ENCODE peak calls at places on chromosome 12, in six cellular contexts. G is aorta; X is GM23338; Q is pancreas; F is kidney; D is CD8-positive, alpha-beta memory T cell. M is an unnamed sample. For H3K4me1, the result is how much of the 10 kb centered on the place peaks cover.

GRCh38 chr12:125351788-125352187 is 286.6 kb downstream of the AACS start:
- DNase-seq in D (no peak), F (no peak), G (no peak), X (peak), Q (no peak), M (no peak)

GRCh38 chr12:82517027-82517426 is 158.7 kb downstream of the METTL25 start:
- DNase-seq in G (no peak), F (no peak), X (peak), D (no peak), Q (no peak), M (no peak)

GRCh38 chr12:30996255-30996654 is 69.7 kb downstream of the TSPAN11 start:
- DNase-seq in D (no peak), X (no peak), G (no peak), F (no peak), Q (no peak), M (no peak)

GRCh38 chr12:4909734-4910501 is at the start of gene KCNA1:
- DNase-seq in Q (peak), D (no peak), X (peak), G (no peak), F (peak), M (no peak)

GRCh38 chr12:65948320-65949008 is 124.2 kb downstream of the HMGA2 start:
- DNase-seq in G (peak), X (no peak), Q (peak), F (peak), D (no peak), M (no peak)

GRCh38 chr12:123952037-123952436 is 20.6 kb downstream of the CCDC92 start:
- DNase-seq in G (no peak), X (no peak), D (no peak), Q (no peak), F (no peak), M (no peak)

GRCh38 chr12:106459124-106459523 is 101.6 kb downstream of the POLR3B start:
- DNase-seq in F (no peak), X (no peak), D (no peak), Q (no peak), G (no peak), M (no peak)

GRCh38 chr12:84599539-84599938 is 313.1 kb downstream of the SLC6A15 start:
- DNase-seq in F (no peak), D (no peak), Q (no peak), X (peak), G (no peak), M (no peak)

GRCh38 chr12:107485731-107486130 is 199.9 kb upstream of the PWP1 start:
- DNase-seq in F (no peak), Q (no peak), X (no peak), G (no peak), D (no peak), M (no peak)

GRCh38 chr12:67469666-67470065 is 178.9 kb upstream of the DYRK2 start:
- DNase-seq in D (no peak), Q (no peak), X (peak), G (no peak), F (no peak), M (no peak)

GRCh38 chr12:124975276-124975675 is 13.7 kb downstream of the DHX37 start:
- DNase-seq in F (no peak), G (no peak), D (no peak), X (no peak), Q (no peak), M (no peak)

GRCh38 chr12:44584625-44585024 is 291.5 kb downstream of the NELL2 start:
- DNase-seq in X (peak), F (no peak), G (no peak), D (no peak), Q (no peak), M (no peak)

GRCh38 chr12:55932546-55932919 is 1.6 kb downstream of the DGKA start:
- DNase-seq in G (no peak), X (no peak), D (peak), Q (no peak), F (no peak), M (peak)

GRCh38 chr12:68823711-68824110 is 15.7 kb downstream of the MDM2 start:
- DNase-seq in X (no peak), F (no peak), G (no peak), D (no peak), Q (no peak), M (no peak)

GRCh38 chr12:116980083-116980482 is 69.3 kb downstream of the FBXW8 start:
- DNase-seq in Q (no peak), D (no peak), G (no peak), X (no peak), F (no peak), M (no peak)

GRCh38 chr12:82524020-82524419 is 162.7 kb upstream of the TMTC2 start:
- DNase-seq in Q (no peak), F (no peak), X (no peak), D (no peak), G (no peak), M (no peak)

GRCh38 chr12:122813310-122813713 is 21.9 kb upstream of the HIP1R start:
- DNase-seq in F (no peak), G (no peak), D (no peak), Q (no peak), X (no peak), M (no peak)

GRCh38 chr12:75850751-75851462 is 180.7 kb downstream of the PHLDA1 start:
- DNase-seq in G (no peak), D (no peak), Q (no peak), F (no peak), X (no peak), M (no peak)

GRCh38 chr12:131043401-131043871 is 89.7 kb downstream of the ADGRD1 start:
- DNase-seq in F (peak), G (no peak), Q (no peak), D (no peak), X (no peak), M (no peak)

GRCh38 chr12:67270622-67271021 is 1.5 kb downstream of the CAND1 start:
- DNase-seq in X (no peak), F (no peak), G (no peak), Q (no peak), D (no peak), M (no peak)

GRCh38 chr12:69298947-69299346 is 49.2 kb upstream of the LYZ start:
- DNase-seq in G (no peak), D (no peak), Q (no peak), F (no peak), X (no peak), M (no peak)

GRCh38 chr12:119167904-119168303 is 10.8 kb upstream of the HSPB8 start:
- DNase-seq in X (no peak), Q (no peak), G (no peak), D (no peak), F (no peak), M (no peak)

GRCh38 chr12:10966314-10966713 is 20.4 kb downstream of the TAS2R50 start:
- DNase-seq in D (no peak), Q (no peak), X (no peak), F (no peak), G (no peak), M (no peak)

GRCh38 chr12:1665366-1665765 is 25.5 kb upstream of the ADIPOR2 start:
- DNase-seq in Q (no peak), F (no peak), D (no peak), G (no peak), X (no peak), M (no peak)
- H3K4me1 ChIP-seq in Q (under half), F (under half), D (under half), G (under half), X (under half), M (under half)

DNA sequence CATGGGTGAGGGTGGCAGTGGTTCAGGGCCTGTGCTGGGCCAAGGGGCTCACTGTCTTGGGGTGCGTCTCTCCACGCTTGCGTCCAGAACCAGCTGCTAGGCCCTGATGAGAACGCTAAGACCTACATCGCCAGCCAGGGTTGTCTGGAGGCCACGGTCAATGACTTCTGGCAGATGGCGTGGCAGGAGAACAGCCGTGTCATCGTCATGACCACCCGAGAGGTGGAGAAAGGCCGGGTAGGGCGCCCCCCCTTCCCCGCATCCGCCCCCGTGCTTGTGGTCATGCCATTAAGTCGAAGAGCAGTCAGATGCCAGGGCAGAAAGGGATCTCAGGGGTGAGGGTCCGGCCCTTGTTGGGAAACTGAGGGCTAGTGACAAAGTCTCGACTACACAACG is 5.2 kb downstream of the PTPN6 start:
- DNase-seq in Q (no peak), G (peak), X (no peak), D (peak), F (no peak), M (no peak)
- H3K4me3 ChIP-seq in Q (no peak), G (no peak), X (no peak), D (no peak), F (no peak), M (no peak)

DNA sequence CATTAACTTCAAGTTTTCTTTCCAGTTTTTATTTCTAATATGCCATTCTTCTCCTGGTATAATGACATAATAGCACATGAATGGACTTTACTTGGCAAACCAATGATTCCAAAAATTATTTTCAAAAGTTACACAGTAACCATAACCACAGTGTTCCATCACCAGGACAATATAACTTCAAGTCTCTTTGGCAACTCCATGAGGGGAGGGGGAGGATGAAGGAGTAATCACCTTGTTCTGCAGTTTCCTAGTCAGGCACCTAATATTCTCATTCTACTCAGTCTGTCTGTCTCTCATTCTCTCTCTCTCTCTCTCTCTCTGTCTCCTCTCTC is 66.6 kb downstream of the BTG1 start:
- DNase-seq in G (no peak), Q (no peak), F (no peak), D (no peak), X (no peak), M (no peak)
- H3K4me1 ChIP-seq in G (under half), Q (under half), F (under half), D (half or more), X (under half), M (under half)

DNA sequence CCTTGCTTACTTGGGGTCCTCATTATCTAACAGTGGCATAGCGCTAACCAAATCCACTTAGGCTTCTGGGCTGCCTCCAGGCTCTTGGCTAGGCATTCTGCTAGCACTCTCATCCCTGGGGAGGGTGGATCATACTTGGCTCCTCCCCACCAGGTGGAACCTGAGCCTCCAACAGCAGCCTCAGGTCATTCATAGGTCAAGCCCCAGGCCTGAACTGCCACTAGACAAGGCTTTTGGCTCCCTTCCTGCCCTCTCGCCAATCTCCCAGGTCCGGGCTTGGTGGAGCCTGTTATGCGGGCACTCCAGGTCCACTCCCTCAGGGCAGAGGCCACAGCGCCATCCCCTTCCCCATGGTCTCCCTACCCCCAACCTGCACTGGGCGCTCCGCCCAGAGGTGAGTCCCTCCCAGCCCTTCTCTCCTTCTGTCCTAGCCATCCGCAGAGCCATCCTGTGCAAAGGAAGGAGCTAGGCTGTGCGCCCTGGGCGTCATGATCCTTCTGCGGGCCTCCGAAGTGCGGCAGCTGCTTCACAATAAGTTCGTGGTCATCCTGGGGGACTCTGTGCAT is 154.9 kb upstream of the AMIGO2 start:
- DNase-seq in Q (no peak), D (no peak), X (peak), G (no peak), F (no peak), M (no peak)
- H3K4me3 ChIP-seq in Q (no peak), D (no peak), X (no peak), G (no peak), F (no peak), M (no peak)

GRCh38 chr12:95304673-95305198 is 87.1 kb downstream of the VEZT start:
- DNase-seq in G (no peak), X (no peak), D (no peak), Q (no peak), F (no peak), M (no peak)

GRCh38 chr12:95300286-95300685 is 82.7 kb downstream of the VEZT start:
- DNase-seq in Q (no peak), X (no peak), G (no peak), F (no peak), D (no peak), M (no peak)

DNA sequence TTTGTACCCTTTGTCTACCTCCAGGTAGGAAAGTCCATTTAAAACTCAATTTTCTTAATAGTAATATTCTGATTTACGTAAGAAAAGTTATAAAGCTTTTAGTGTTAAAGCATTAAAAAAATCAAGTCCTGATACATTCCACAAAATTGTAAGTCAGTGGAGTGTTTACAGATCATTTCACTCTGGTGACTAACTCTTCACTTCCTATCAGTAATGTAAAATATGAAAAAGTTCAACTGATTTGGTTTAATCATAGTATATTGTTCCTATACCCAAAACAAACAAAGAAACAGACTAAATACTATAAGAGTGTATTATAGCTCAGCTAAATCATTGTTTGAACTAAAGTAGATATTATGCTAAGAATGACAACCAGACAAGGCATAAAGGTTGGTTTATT is 85.9 kb downstream of the VEZT start:
- DNase-seq in X (no peak), Q (no peak), D (no peak), F (no peak), G (no peak), M (no peak)
- H3K4me1 ChIP-seq in X (under half), Q (under half), D (under half), F (under half), G (under half), M (under half)

DNA sequence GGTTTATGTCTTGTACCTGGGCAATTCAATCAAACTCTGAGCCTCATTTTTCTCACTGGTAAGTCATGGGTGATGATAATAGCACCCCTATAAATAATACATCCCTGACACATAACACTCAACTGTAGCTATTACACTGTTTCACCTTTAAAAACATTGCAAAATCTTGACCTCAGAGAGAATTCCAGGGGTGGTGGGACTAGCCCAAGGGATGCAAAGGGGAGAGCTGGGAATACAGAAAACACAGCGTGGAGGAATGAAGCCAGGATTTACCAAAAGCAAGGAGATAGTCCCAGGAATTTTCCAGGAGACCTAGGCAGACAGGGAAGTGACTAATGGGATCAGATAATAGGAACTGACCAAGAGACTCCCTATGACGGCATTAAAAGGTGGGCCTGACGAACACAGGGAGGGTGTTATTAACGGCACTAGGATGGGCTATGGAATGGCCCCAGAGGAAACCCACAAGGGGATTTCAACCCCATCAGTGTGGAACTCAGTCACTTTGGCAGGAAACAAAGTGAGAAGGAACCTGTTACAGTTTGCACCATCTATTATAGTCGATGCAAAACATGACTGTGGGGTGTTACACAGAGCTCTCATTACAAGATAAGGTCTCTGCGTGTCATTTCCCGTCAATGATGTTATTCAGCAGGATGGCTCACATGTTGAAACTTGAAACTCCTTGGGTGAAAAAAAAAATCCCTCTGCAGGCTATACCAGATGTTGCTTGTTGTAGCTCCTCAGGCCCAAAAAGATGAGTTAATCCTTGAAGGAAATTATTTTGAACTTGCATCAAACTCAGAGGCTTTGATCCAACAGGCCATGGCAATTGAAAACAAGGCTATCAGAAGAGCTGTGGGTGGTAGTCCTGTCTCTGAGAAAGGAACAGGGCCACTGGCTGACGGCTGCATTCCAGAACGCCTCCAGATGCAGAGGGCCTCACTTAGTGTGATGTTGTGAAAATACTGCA is 58.7 kb downstream of the DRAM1 start:
- DNase-seq in Q (no peak), X (peak), G (peak), D (no peak), F (peak), M (no peak)
- H3K4me3 ChIP-seq in Q (no peak), X (no peak), G (no peak), D (no peak), F (no peak), M (no peak)

DNA sequence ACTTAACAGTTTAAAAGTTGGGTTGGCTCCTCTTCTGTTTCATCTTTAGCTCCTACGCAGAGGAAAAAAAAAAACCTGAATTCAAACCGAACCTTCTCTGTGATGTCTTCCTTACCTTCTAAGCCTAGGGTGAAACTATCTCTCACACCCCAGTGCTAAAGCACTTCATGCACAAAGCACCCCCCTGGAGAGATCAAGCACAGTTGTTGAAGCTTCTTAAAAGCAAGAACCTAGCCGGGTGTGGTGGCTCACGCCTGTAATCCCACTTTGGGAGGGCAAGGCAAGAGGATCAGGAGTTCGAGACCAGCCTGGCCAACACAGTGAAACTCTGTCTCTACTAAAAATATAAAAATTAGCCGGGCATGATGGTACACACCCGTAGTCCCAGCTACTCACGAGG is 37.5 kb downstream of the CORO1C start:
- DNase-seq in D (no peak), F (no peak), X (no peak), G (no peak), Q (no peak), M (no peak)
- H3K4me1 ChIP-seq in D (under half), F (under half), X (under half), G (under half), Q (under half), M (under half)